ENCODE peak calls at places on chromosomes 2 and 18, in eight cellular contexts. Z is neural progenitor cell, J is cardiac muscle cell, S is fibroblast of lung, G is lower lobe of right lung, N is tibial artery, K is uterus, Q is mesendoderm. O is an unnamed sample. For H3K4me1, the result is how much of the 10 kb centered on the place peaks cover.

GRCh38 chr2:168184896-168185513 is 62.4 kb downstream of the STK39 start:
- DNase-seq in Z (no peak), J (no peak), S (peak), G (no peak), N (no peak), K (no peak), Q (no peak), O (no peak)

GRCh38 chr2:164974221-164974620 is 18.9 kb upstream of the SLC38A11 start:
- DNase-seq in Z (no peak), J (no peak), S (no peak), G (no peak), N (no peak), K (no peak), Q (no peak), O (no peak)

GRCh38 chr2:99867690-99868089 is 274.7 kb downstream of the AFF3 start:
- DNase-seq in Z (no peak), J (peak), S (peak), G (no peak), N (no peak), K (no peak), Q (peak), O (peak)

GRCh38 chr2:240817496-240818292 is 2.3 kb downstream of the KIF1A start:
- DNase-seq in Z (no peak), J (no peak), S (no peak), G (no peak), N (peak), K (no peak), Q (no peak), O (no peak)

GRCh38 chr18:10453885-10454772 is at the start of gene APCDD1:
- DNase-seq in Z (peak), J (peak), S (peak), G (peak), N (peak), K (peak), Q (peak), O (no peak)

GRCh38 chr2:30769891-30770462 is 37.3 kb downstream of the CAPN13 start:
- DNase-seq in Z (no peak), J (no peak), S (no peak), G (no peak), N (no peak), K (no peak), Q (no peak), O (peak)

GRCh38 chr2:154898269-154898668 is 199.8 kb downstream of the KCNJ3 start:
- DNase-seq in Z (no peak), J (no peak), S (no peak), G (no peak), N (no peak), K (no peak), Q (no peak), O (no peak)

GRCh38 chr2:205680067-205680466 is 2.2 kb upstream of the NRP2 start:
- DNase-seq in Z (peak), J (peak), S (peak), G (no peak), N (no peak), K (peak), Q (peak), O (peak)

GRCh38 chr2:119679846-119680245 is 845 bp downstream of the TMEM177 start:
- DNase-seq in Z (peak), J (no peak), S (no peak), G (no peak), N (no peak), K (no peak), Q (peak), O (no peak)

GRCh38 chr2:26635401-26635800 is 5.8 kb downstream of the CIB4 start:
- DNase-seq in Z (no peak), J (no peak), S (no peak), G (no peak), N (no peak), K (no peak), Q (no peak), O (no peak)

GRCh38 chr2:36538345-36538744 is 59.6 kb downstream of the FEZ2 start:
- DNase-seq in Z (no peak), J (peak), S (no peak), G (no peak), N (no peak), K (no peak), Q (no peak), O (no peak)

GRCh38 chr2:10918661-10919414 is 7.1 kb downstream of the KCNF1 start:
- DNase-seq in Z (no peak), J (peak), S (peak), G (no peak), N (peak), K (no peak), Q (no peak), O (peak)

GRCh38 chr18:8745355-8746014 is 40.1 kb downstream of the MTCL1 start:
- DNase-seq in Z (no peak), J (no peak), S (no peak), G (no peak), N (no peak), K (no peak), Q (no peak), O (no peak)

GRCh38 chr18:27298215-27298804 is 113.2 kb upstream of the CHST9 start:
- DNase-seq in Z (peak), J (no peak), S (no peak), G (no peak), N (no peak), K (no peak), Q (peak), O (peak)

GRCh38 chr2:237091779-237092436 is 6.2 kb downstream of the COPS8 start:
- DNase-seq in Z (no peak), J (peak), S (peak), G (no peak), N (no peak), K (peak), Q (no peak), O (no peak)

GRCh38 chr2:183093857-183094657 is 15.5 kb downstream of the DUSP19 start:
- DNase-seq in Z (no peak), J (peak), S (peak), G (no peak), N (no peak), K (no peak), Q (no peak), O (peak)

GRCh38 chr2:218029366-218030360 is 26.9 kb upstream of the TNS1 start:
- DNase-seq in Z (no peak), J (no peak), S (no peak), G (no peak), N (peak), K (no peak), Q (no peak), O (no peak)
- H3K4me1 ChIP-seq in Z (under half), J (under half), S (under half), G (under half), N (under half), K (under half), Q (under half), O (under half)

DNA sequence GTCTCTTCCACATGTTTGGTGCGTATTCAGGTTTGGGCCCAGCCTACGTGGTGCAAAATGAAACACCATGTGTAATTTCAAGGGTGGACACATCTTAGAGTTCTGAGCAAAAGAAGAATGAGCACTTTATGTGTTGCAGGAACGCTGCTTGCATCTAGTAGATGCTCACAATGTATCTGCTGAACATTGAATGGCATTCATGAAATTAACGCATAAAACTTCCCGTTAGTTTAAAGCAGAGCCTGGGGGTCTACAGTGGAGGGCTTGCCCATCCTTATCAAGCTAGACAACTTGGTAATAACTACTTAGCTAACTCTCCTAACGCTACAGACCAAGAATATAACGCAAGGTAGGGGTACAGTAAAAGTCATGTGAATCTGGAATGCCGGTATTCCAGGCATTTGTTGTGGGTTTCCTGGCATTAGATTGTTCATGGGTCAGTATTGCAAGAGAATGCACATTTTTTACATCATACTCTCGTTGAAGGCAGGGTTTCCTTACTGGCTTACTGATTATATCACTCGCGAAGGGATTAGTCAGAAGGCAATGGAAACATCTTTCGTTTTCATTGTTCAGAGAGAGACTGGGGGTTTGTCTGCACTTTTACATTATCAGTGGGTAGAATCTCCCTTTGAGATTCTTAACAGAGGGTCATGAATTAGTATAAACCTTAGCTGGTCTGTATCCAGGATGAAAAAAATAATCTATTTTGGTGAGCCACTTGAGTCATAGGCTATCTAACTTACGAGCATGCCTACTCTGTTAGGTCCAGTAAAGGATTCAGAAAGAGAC is 229.5 kb upstream of the EPAS1 start:
- DNase-seq in Z (no peak), J (peak), S (peak), G (no peak), N (no peak), K (no peak), Q (peak), O (no peak)
- H3K4me3 ChIP-seq in Z (no peak), J (no peak), S (peak), G (no peak), N (no peak), K (no peak), Q (no peak), O (no peak)

DNA sequence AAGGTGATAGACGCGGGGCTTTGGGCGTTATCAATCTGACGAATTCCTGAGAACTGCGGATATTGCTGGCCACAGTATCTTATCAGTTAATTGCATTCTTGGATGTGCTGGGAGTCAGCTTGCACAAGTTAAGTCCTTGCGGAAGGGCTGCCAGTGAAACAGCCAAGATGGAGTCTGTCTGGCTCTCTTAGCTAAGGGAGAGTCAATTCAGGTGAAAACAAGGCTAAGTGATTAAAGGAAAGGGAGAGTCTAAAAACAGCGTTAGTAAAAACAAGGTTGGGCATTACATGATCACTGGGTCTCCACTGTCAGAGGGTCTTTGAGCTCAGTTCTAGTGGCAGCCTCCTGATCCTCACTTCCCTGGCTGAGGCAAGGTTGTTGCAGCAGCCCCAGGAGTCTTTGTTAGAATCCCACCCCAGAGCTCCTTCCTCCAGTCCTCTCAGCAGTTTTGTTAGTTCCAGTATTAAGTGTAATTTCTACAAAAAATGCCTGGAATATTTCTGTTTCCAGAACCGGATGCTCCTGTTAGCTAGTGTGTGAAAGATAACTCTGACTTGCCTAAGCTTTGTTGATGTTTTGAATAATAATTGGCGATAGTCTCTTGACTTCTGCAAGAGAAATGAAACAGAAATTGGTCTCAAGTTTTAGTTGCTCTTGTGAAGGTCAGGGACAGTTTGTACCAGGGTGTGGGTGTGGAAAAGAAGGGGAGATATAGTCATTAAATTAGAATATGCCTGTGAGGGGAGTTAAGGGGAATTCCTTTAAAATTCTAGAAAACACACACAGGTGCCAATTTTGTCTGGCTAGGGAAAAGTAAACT is 10.6 kb downstream of the CFLAR start:
- DNase-seq in Z (no peak), J (peak), S (peak), G (no peak), N (no peak), K (no peak), Q (peak), O (peak)
- H3K4me1 ChIP-seq in Z (under half), J (under half), S (under half), G (half or more), N (half or more), K (under half), Q (under half), O (under half)

DNA sequence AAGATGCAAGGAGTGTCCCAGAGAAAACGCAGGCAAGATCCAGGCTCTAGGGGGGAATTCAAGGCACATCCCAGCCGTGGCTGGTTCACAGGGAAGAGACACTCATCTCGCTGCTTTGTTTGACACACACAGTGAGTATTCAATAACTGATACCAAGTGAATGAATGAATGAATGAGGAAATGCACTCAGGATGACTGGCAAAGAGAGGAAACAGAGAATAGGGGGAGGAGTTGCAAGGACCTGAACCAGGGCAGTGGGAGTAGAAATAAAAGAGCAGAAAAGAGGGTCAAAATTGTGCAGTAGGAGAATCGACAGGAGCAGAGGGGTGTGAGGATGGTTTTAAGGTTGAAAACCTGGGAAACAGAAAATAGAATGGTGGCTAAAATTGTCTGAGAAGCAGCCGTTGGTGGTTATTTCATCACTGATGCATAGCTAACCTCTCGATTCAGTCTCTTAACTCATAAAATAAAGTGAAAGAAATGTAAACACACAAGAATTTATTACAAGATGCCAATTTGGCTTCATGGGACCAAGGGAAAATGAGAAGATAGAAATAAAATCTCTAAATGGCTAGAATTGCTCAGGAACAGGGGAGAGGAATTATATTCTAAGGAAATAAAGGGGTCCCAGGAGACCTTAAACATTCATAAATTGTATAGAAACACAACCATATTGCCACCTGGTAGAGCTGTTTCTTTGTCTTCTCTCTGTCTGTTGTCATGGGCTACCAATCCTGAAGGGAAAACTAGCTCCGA is 63.9 kb upstream of the PHLPP1 start:
- DNase-seq in Z (no peak), J (no peak), S (no peak), G (no peak), N (no peak), K (no peak), Q (no peak), O (no peak)
- H3K4me3 ChIP-seq in Z (no peak), J (no peak), S (no peak), G (no peak), N (no peak), K (no peak), Q (no peak), O (no peak)

GRCh38 chr2:20576598-20577115 is 74.2 kb downstream of the HS1BP3 start:
- DNase-seq in Z (no peak), J (no peak), S (no peak), G (no peak), N (no peak), K (no peak), Q (no peak), O (peak)
- H3K4me1 ChIP-seq in Z (under half), J (under half), S (under half), G (half or more), N (under half), K (under half), Q (under half), O (under half)